ENCODE peak calls at places on chromosomes 13 and 19, in eight cellular contexts. One of them, this sample, is unnamed.

GRCh38 chr13:44300895-44301638 is 72.6 kb upstream of the SERP2 start:
- DNase-seq in stomach: peak
- DNase-seq in neural progenitor cell: no peak
- DNase-seq in lung: peak
- DNase-seq in neural crest cell: no peak
- DNase-seq in mucosa of descending colon: no peak
- DNase-seq in CD4-positive, alpha-beta T cell: no peak
- DNase-seq in pancreas: peak
- DNase-seq in this sample: peak

GRCh38 chr13:32323912-32324311 is 8.6 kb downstream of the BRCA2 start:
- DNase-seq in stomach: no peak
- DNase-seq in neural progenitor cell: no peak
- DNase-seq in lung: no peak
- DNase-seq in neural crest cell: no peak
- DNase-seq in mucosa of descending colon: no peak
- DNase-seq in CD4-positive, alpha-beta T cell: no peak
- DNase-seq in pancreas: no peak
- DNase-seq in this sample: no peak

GRCh38 chr19:56191115-56191514 is 6.5 kb downstream of the ZSCAN5B start:
- DNase-seq in stomach: no peak
- DNase-seq in neural progenitor cell: no peak
- DNase-seq in lung: no peak
- DNase-seq in neural crest cell: no peak
- DNase-seq in mucosa of descending colon: no peak
- DNase-seq in CD4-positive, alpha-beta T cell: no peak
- DNase-seq in pancreas: no peak
- DNase-seq in this sample: no peak

GRCh38 chr13:111177081-111177711 is 62.1 kb downstream of the ARHGEF7 start:
- DNase-seq in stomach: peak
- DNase-seq in neural progenitor cell: no peak
- DNase-seq in lung: no peak
- DNase-seq in neural crest cell: no peak
- DNase-seq in mucosa of descending colon: peak
- DNase-seq in CD4-positive, alpha-beta T cell: peak
- DNase-seq in pancreas: no peak
- DNase-seq in this sample: no peak

GRCh38 chr13:43804461-43805070 is 17.8 kb upstream of the ENOX1 start:
- DNase-seq in stomach: no peak
- DNase-seq in neural progenitor cell: peak
- DNase-seq in lung: no peak
- DNase-seq in neural crest cell: peak
- DNase-seq in mucosa of descending colon: peak
- DNase-seq in CD4-positive, alpha-beta T cell: no peak
- DNase-seq in pancreas: no peak
- DNase-seq in this sample: peak

GRCh38 chr19:4972509-4973230 is 3.8 kb downstream of the KDM4B start:
- DNase-seq in stomach: no peak
- DNase-seq in neural progenitor cell: no peak
- DNase-seq in lung: no peak
- DNase-seq in neural crest cell: no peak
- DNase-seq in mucosa of descending colon: no peak
- DNase-seq in CD4-positive, alpha-beta T cell: no peak
- DNase-seq in pancreas: no peak
- DNase-seq in this sample: peak

GRCh38 chr13:86142080-86142479 is 342.9 kb upstream of the SLITRK6 start:
- DNase-seq in stomach: no peak
- DNase-seq in neural progenitor cell: no peak
- DNase-seq in lung: no peak
- DNase-seq in neural crest cell: no peak
- DNase-seq in mucosa of descending colon: no peak
- DNase-seq in CD4-positive, alpha-beta T cell: no peak
- DNase-seq in pancreas: no peak
- DNase-seq in this sample: no peak

GRCh38 chr13:94706854-94707399 is 5.4 kb downstream of the SOX21 start:
- DNase-seq in stomach: no peak
- DNase-seq in neural progenitor cell: peak
- DNase-seq in lung: no peak
- DNase-seq in neural crest cell: peak
- DNase-seq in mucosa of descending colon: no peak
- DNase-seq in CD4-positive, alpha-beta T cell: no peak
- DNase-seq in pancreas: no peak
- DNase-seq in this sample: no peak

GRCh38 chr19:17078920-17079709 is 3.5 kb downstream of the MYO9B start:
- DNase-seq in stomach: no peak
- DNase-seq in neural progenitor cell: peak
- DNase-seq in lung: no peak
- DNase-seq in neural crest cell: no peak
- DNase-seq in mucosa of descending colon: no peak
- DNase-seq in CD4-positive, alpha-beta T cell: no peak
- DNase-seq in pancreas: no peak
- DNase-seq in this sample: no peak

GRCh38 chr19:17080441-17080803 is 4.8 kb downstream of the MYO9B start:
- DNase-seq in stomach: no peak
- DNase-seq in neural progenitor cell: no peak
- DNase-seq in lung: no peak
- DNase-seq in neural crest cell: no peak
- DNase-seq in mucosa of descending colon: no peak
- DNase-seq in CD4-positive, alpha-beta T cell: no peak
- DNase-seq in pancreas: no peak
- DNase-seq in this sample: no peak

GRCh38 chr19:17078038-17078919 is 2.7 kb downstream of the MYO9B start:
- DNase-seq in stomach: no peak
- DNase-seq in neural progenitor cell: no peak
- DNase-seq in lung: no peak
- DNase-seq in neural crest cell: no peak
- DNase-seq in mucosa of descending colon: no peak
- DNase-seq in CD4-positive, alpha-beta T cell: no peak
- DNase-seq in pancreas: no peak
- DNase-seq in this sample: peak

GRCh38 chr19:17081672-17082630 is 6.4 kb downstream of the MYO9B start:
- DNase-seq in stomach: no peak
- DNase-seq in neural progenitor cell: no peak
- DNase-seq in lung: no peak
- DNase-seq in neural crest cell: no peak
- DNase-seq in mucosa of descending colon: no peak
- DNase-seq in CD4-positive, alpha-beta T cell: no peak
- DNase-seq in pancreas: no peak
- DNase-seq in this sample: no peak

DNA sequence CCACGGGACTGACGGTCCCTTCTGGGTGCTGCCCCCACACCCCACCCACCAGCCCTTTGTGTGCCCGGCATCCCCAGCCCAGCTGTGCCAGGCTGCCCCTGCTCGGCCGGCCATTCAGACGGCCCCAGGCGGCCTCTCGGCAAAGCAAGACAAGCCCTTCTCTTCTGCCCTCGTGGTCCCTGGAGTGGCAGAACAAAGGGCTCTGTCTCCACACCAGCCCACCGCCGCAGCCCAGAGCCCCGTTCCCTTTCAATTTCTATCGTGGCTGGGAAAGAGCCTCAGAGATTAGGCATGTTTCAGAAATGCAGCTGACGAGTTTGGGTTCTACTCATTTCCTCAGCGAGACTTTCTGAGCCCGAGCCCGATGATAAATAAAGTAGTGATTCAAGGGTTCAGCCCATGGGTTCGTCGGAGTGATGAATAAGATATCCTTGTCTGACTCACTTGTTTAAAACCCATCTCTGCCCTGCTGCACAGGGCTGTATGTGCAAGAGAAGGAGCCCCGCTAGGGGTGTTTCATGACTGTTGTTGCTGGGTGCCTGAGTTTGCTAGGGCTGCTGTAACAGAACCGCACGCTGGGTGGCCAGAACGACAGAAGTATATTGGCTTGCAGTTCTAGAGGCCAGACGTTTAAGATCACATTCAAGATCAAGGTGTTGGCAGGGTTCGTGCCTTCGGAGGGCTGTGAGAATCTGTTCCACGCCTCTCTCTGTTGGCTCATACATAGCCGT is 4.3 kb downstream of the MYO9B start:
- DNase-seq in stomach: peak
- DNase-seq in neural progenitor cell: peak
- DNase-seq in lung: peak
- DNase-seq in neural crest cell: peak
- DNase-seq in mucosa of descending colon: peak
- DNase-seq in CD4-positive, alpha-beta T cell: peak
- DNase-seq in pancreas: no peak
- DNase-seq in this sample: peak
- TF ChIP-seq CTCF in stomach: no peak
- TF ChIP-seq CTCF in neural progenitor cell: no peak
- TF ChIP-seq CTCF in lung: no peak
- TF ChIP-seq CTCF in neural crest cell: no peak
- TF ChIP-seq CTCF in mucosa of descending colon: no peak
- TF ChIP-seq CTCF in CD4-positive, alpha-beta T cell: no peak
- TF ChIP-seq CTCF in pancreas: no peak
- TF ChIP-seq CTCF in this sample: peak

DNA sequence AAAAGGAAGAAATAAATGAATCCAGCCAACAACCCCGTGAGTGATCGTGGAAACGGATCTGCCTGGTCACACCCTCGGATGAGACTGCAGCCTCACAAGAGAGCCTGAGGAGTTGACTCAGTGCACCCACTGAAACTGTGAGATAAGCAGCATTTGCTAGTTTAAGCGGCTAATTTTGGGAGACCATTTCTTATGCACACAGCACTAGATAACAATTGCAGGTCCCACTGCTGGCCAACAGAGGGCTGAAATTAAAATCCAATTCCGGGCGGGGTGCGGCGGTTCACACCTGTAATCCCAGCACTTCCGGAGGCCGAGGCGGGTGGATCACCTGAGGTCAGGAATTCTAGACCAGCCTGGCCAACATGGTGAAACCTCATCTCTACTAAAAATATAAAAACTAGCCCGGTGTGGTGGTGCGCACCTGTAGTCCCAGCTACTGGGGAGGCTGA is 3.6 kb downstream of the UQCR11 start:
- DNase-seq in stomach: no peak
- DNase-seq in neural progenitor cell: no peak
- DNase-seq in lung: no peak
- DNase-seq in neural crest cell: no peak
- DNase-seq in mucosa of descending colon: no peak
- DNase-seq in CD4-positive, alpha-beta T cell: no peak
- DNase-seq in pancreas: no peak
- DNase-seq in this sample: no peak
- TF ChIP-seq CTCF in stomach: no peak
- TF ChIP-seq CTCF in neural progenitor cell: peak
- TF ChIP-seq CTCF in lung: no peak
- TF ChIP-seq CTCF in neural crest cell: peak
- TF ChIP-seq CTCF in mucosa of descending colon: no peak
- TF ChIP-seq CTCF in CD4-positive, alpha-beta T cell: no peak
- TF ChIP-seq CTCF in pancreas: no peak
- TF ChIP-seq CTCF in this sample: peak

GRCh38 chr13:78228211-78228610 is 309.6 kb upstream of the EDNRB start:
- DNase-seq in stomach: no peak
- DNase-seq in neural progenitor cell: no peak
- DNase-seq in lung: no peak
- DNase-seq in neural crest cell: no peak
- DNase-seq in mucosa of descending colon: no peak
- DNase-seq in CD4-positive, alpha-beta T cell: no peak
- DNase-seq in pancreas: no peak
- DNase-seq in this sample: no peak

DNA sequence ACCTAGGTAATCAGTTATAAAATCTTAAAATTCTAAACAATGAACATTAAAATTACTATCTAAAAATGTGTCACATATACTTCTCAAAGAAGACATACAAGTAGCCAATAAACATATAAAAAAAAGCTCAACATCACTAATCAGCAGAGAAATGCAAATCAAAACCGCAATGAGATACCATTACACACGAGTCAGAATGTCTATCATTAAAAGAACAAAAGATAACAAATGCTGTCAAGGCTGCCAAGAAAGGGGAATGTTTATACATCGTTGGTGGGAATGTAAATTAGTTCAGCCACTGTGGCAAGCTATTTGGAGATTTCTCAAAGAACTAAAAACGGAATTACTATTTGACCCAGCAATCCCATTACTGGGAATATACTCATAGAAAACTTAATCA is 310.3 kb upstream of the EDNRB start:
- DNase-seq in stomach: no peak
- DNase-seq in neural progenitor cell: no peak
- DNase-seq in lung: no peak
- DNase-seq in neural crest cell: no peak
- DNase-seq in mucosa of descending colon: no peak
- DNase-seq in CD4-positive, alpha-beta T cell: no peak
- DNase-seq in pancreas: no peak
- DNase-seq in this sample: no peak
- TF ChIP-seq CTCF in stomach: no peak
- TF ChIP-seq CTCF in neural progenitor cell: no peak
- TF ChIP-seq CTCF in lung: no peak
- TF ChIP-seq CTCF in neural crest cell: no peak
- TF ChIP-seq CTCF in mucosa of descending colon: no peak
- TF ChIP-seq CTCF in CD4-positive, alpha-beta T cell: no peak
- TF ChIP-seq CTCF in pancreas: no peak
- TF ChIP-seq CTCF in this sample: no peak

GRCh38 chr19:988081-988480 is 3.9 kb downstream of the WDR18 start:
- DNase-seq in stomach: no peak
- DNase-seq in neural progenitor cell: no peak
- DNase-seq in lung: no peak
- DNase-seq in neural crest cell: no peak
- DNase-seq in mucosa of descending colon: no peak
- DNase-seq in CD4-positive, alpha-beta T cell: no peak
- DNase-seq in pancreas: no peak
- DNase-seq in this sample: no peak

GRCh38 chr19:982567-983170 is 1.5 kb upstream of the WDR18 start:
- DNase-seq in stomach: peak
- DNase-seq in neural progenitor cell: peak
- DNase-seq in lung: peak
- DNase-seq in neural crest cell: peak
- DNase-seq in mucosa of descending colon: peak
- DNase-seq in CD4-positive, alpha-beta T cell: peak
- DNase-seq in pancreas: peak
- DNase-seq in this sample: peak

GRCh38 chr19:980133-980998 is 3.8 kb upstream of the WDR18 start:
- DNase-seq in stomach: no peak
- DNase-seq in neural progenitor cell: peak
- DNase-seq in lung: no peak
- DNase-seq in neural crest cell: peak
- DNase-seq in mucosa of descending colon: no peak
- DNase-seq in CD4-positive, alpha-beta T cell: no peak
- DNase-seq in pancreas: peak
- DNase-seq in this sample: no peak

GRCh38 chr19:986083-986482 is 1.9 kb downstream of the WDR18 start:
- DNase-seq in stomach: no peak
- DNase-seq in neural progenitor cell: no peak
- DNase-seq in lung: no peak
- DNase-seq in neural crest cell: no peak
- DNase-seq in mucosa of descending colon: no peak
- DNase-seq in CD4-positive, alpha-beta T cell: no peak
- DNase-seq in pancreas: no peak
- DNase-seq in this sample: no peak

DNA sequence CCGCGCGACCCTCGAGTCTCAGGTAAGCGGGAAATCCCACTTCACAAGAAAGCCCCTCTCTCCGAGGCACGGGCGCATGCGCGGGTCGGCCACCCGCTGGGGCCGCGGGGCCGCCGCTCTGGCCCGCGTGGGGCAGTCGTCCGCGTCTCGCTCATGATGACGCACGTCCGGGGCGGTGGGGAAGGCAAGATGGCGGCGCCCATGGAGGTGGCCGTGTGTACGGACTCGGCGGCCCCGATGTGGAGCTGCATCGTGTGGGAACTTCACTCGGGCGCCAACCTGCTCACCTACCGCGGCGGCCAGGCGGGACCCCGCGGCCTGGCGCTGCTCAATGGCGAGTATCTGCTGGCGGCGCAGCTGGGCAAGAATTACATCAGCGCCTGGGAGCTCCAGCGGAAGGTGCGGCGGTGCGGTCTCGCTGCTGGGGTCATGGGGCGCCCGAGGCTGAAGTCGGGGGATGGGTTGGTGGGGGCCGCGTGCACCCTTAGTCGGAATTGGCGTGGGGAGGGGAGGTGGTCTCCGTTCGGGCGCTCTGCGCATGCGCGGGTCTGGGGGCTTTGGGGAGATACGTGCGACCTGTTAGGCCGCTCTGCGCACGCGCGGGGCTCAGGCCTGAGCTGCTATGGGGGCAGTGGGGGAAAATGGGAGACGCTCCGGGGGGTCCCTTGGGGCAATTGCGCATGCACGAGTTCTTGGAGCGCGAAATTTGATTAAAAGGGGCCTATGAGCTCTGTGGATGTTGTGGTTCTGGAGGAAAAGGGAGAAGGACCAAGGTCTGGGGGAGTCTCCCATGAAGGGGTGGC is at the start of gene WDR18:
- DNase-seq in stomach: peak
- DNase-seq in neural progenitor cell: peak
- DNase-seq in lung: peak
- DNase-seq in neural crest cell: peak
- DNase-seq in mucosa of descending colon: peak
- DNase-seq in CD4-positive, alpha-beta T cell: peak
- DNase-seq in pancreas: peak
- DNase-seq in this sample: peak
- TF ChIP-seq CTCF in stomach: no peak
- TF ChIP-seq CTCF in neural progenitor cell: peak
- TF ChIP-seq CTCF in lung: peak
- TF ChIP-seq CTCF in neural crest cell: no peak
- TF ChIP-seq CTCF in mucosa of descending colon: no peak
- TF ChIP-seq CTCF in CD4-positive, alpha-beta T cell: no peak
- TF ChIP-seq CTCF in pancreas: no peak
- TF ChIP-seq CTCF in this sample: no peak

This sample was measured in MCF 10A.